ENCODE peak calls at places on chromosomes 11 and 22, in eight cellular contexts. A is naive thymus-derived CD8-positive, alpha-beta T cell; B is NCI-H1436; I is WTC11; L is RWPE1; U is BJ; X is head of caudate nucleus; Q is AG08395. H is an unnamed sample.

GRCh38 chr11:67409781-67410368 is 5.6 kb upstream of the CARNS1 start:
- DNase-seq in Q (no peak), A (no peak), L (no peak), B (peak; percentile 91), X (no peak), U (no peak), I (peak; percentile 85), H (no peak)

GRCh38 chr11:66002648-66003225 is 434 bp downstream of the BANF1 start:
- DNase-seq in X (peak; percentile 30), Q (peak; percentile 71), U (no peak), I (no peak), B (peak; percentile 69), L (peak; percentile 31), A (peak; percentile 80), H (no peak)

GRCh38 chr11:115886111-115886733 is 382.0 kb upstream of the CADM1 start:
- DNase-seq in X (no peak), U (no peak), L (no peak), I (no peak), Q (no peak), B (peak; percentile 67), A (no peak), H (no peak)

GRCh38 chr11:33347490-33348125 is 90.4 kb downstream of the HIPK3 start:
- DNase-seq in I (no peak), B (no peak), Q (no peak), A (no peak), L (no peak), U (no peak), X (no peak), H (no peak)

GRCh38 chr11:35583126-35583525 is 35.1 kb upstream of the FJX1 start:
- DNase-seq in X (no peak), Q (peak; percentile 78), U (no peak), A (no peak), I (no peak), L (no peak), B (no peak), H (no peak)

GRCh38 chr11:123161386-123161785 is 33.7 kb downstream of the CLMP start:
- DNase-seq in I (no peak), X (no peak), L (no peak), U (no peak), A (no peak), Q (no peak), B (no peak), H (no peak)

GRCh38 chr11:71354394-71355105 is 93.6 kb downstream of the DHCR7 start:
- DNase-seq in L (no peak), I (no peak), Q (no peak), X (no peak), B (no peak), U (no peak), A (no peak), H (no peak)

GRCh38 chr22:46360891-46361290 is 25.4 kb downstream of the TRMU start:
- DNase-seq in Q (no peak), L (no peak), X (no peak), A (no peak), U (no peak), B (no peak), I (no peak), H (no peak)

GRCh38 chr22:30196141-30196866 is 50.3 kb downstream of the LIF start:
- DNase-seq in U (peak; percentile 98), X (peak; percentile 36), L (peak; percentile 93), A (no peak), I (peak; percentile 62), Q (peak; percentile 87), B (peak; percentile 71), H (no peak)

GRCh38 chr11:65003282-65003681 is 6.5 kb upstream of the BATF2 start:
- DNase-seq in A (no peak), U (no peak), Q (peak; percentile 51), I (no peak), B (no peak), L (no peak), X (no peak), H (no peak)

GRCh38 chr11:118003021-118003423 is 16.8 kb downstream of the IL10RA start:
- DNase-seq in Q (no peak), L (no peak), A (no peak), B (no peak), U (no peak), I (no peak), X (no peak), H (no peak)

GRCh38 chr11:115476463-115477286 is 27.5 kb downstream of the CADM1 start:
- DNase-seq in X (no peak), I (no peak), Q (no peak), B (no peak), U (no peak), A (no peak), L (no peak), H (no peak)

GRCh38 chr22:44782286-44782830 is 30.0 kb downstream of the ARHGAP8 start:
- DNase-seq in I (no peak), A (no peak), Q (no peak), X (no peak), L (no peak), B (no peak), U (no peak), H (no peak)

GRCh38 chr11:75492181-75492820 is 33.4 kb downstream of the GDPD5 start:
- DNase-seq in X (no peak), Q (no peak), A (peak; percentile 21), U (no peak), B (no peak), I (peak; percentile 32), L (peak; percentile 38), H (no peak)

GRCh38 chr22:36728505-36728904 is 25.0 kb upstream of the CACNG2 start:
- DNase-seq in X (no peak), Q (no peak), U (no peak), I (no peak), B (no peak), L (no peak), A (no peak), H (no peak)

GRCh38 chr11:134951305-134951700 is 539.3 kb upstream of the B3GAT1 start:
- DNase-seq in L (no peak), B (no peak), X (peak; percentile 59), I (no peak), A (no peak), U (no peak), Q (peak; percentile 85), H (no peak)

GRCh38 chr11:46361283-46362145 is 14.3 kb downstream of the DGKZ start:
- DNase-seq in L (no peak), I (no peak), A (peak; percentile 50), Q (peak; percentile 74), B (peak; percentile 48), U (no peak), X (peak; percentile 81), H (peak; percentile 15)

GRCh38 chr22:21034989-21035388 is 2.6 kb upstream of the SLC7A4 start:
- DNase-seq in U (no peak), I (no peak), Q (no peak), L (no peak), B (no peak), A (no peak), X (no peak), H (no peak)

GRCh38 chr11:9263840-9264380 is 1.2 kb downstream of the DENND5A start:
- DNase-seq in A (no peak), X (no peak), I (no peak), B (no peak), Q (peak; percentile 48), U (no peak), L (peak; percentile 28), H (no peak)

GRCh38 chr22:19457828-19458428 is 10.4 kb upstream of the C22orf39 start:
- DNase-seq in I (no peak), Q (no peak), A (no peak), X (no peak), U (no peak), B (no peak), L (no peak), H (no peak)

GRCh38 chr11:37442576-37442975 is 844.5 kb upstream of the RAG2 start:
- DNase-seq in B (no peak), I (no peak), U (peak; percentile 4), Q (no peak), L (no peak), A (no peak), X (no peak), H (no peak)

GRCh38 chr11:133531971-133532651 is at the start of gene OPCML:
- DNase-seq in A (no peak), Q (no peak), X (peak; percentile 69), B (no peak), L (no peak), U (no peak), I (peak; percentile 26), H (peak; percentile 28)

GRCh38 chr11:65562788-65563187 is 4.6 kb upstream of the LTBP3 start:
- DNase-seq in B (no peak), U (no peak), L (no peak), X (no peak), I (no peak), Q (no peak), A (no peak), H (no peak)

GRCh38 chr11:45671246-45672171 is 6.1 kb upstream of the CHST1 start:
- DNase-seq in X (peak; percentile 89), L (no peak), A (no peak), Q (no peak), B (no peak), I (no peak), U (no peak), H (peak; percentile 89)

GRCh38 chr22:22800716-22801115 is 86.9 kb upstream of the IGLL5 start:
- DNase-seq in U (no peak), A (no peak), Q (peak; percentile 7), X (no peak), B (no peak), L (no peak), I (no peak), H (no peak)

GRCh38 chr11:69694781-69695180 is 9.0 kb downstream of the FGF19 start:
- DNase-seq in U (no peak), A (no peak), L (no peak), I (no peak), B (no peak), X (no peak), Q (no peak), H (no peak)

GRCh38 chr22:36055376-36056310 is 27.0 kb upstream of the RBFOX2 start:
- DNase-seq in A (no peak), U (no peak), L (no peak), X (no peak), Q (peak; percentile 24), B (no peak), I (no peak), H (no peak)